ENCODE peak calls at places on chromosomes 13 and 19, in five cellular contexts. One of them, this sample, is unnamed.

GRCh38 chr13:113828282-113828825 is 35.5 kb downstream of the GAS6 start:
- DNase-seq in esophagus muscularis mucosa: no peak
- DNase-seq in naive thymus-derived CD8-positive, alpha-beta T cell: no peak
- DNase-seq in HFFc6: no peak
- DNase-seq in activated naive CD4-positive, alpha-beta T cell: no peak
- DNase-seq in this sample: no peak

GRCh38 chr13:21733475-21734311 is 62.8 kb downstream of the FGF9 start:
- DNase-seq in esophagus muscularis mucosa: peak
- DNase-seq in naive thymus-derived CD8-positive, alpha-beta T cell: no peak
- DNase-seq in HFFc6: no peak
- DNase-seq in activated naive CD4-positive, alpha-beta T cell: no peak
- DNase-seq in this sample: no peak

GRCh38 chr19:518292-519231 is 11.3 kb downstream of the TPGS1 start:
- DNase-seq in esophagus muscularis mucosa: no peak
- DNase-seq in naive thymus-derived CD8-positive, alpha-beta T cell: peak
- DNase-seq in HFFc6: no peak
- DNase-seq in activated naive CD4-positive, alpha-beta T cell: peak
- DNase-seq in this sample: peak

GRCh38 chr19:18604820-18605159 is 1.8 kb downstream of the CRLF1 start:
- DNase-seq in esophagus muscularis mucosa: no peak
- DNase-seq in naive thymus-derived CD8-positive, alpha-beta T cell: no peak
- DNase-seq in HFFc6: no peak
- DNase-seq in activated naive CD4-positive, alpha-beta T cell: no peak
- DNase-seq in this sample: no peak

GRCh38 chr13:46948338-46948737 is 51.5 kb upstream of the HTR2A start:
- DNase-seq in esophagus muscularis mucosa: no peak
- DNase-seq in naive thymus-derived CD8-positive, alpha-beta T cell: no peak
- DNase-seq in HFFc6: no peak
- DNase-seq in activated naive CD4-positive, alpha-beta T cell: no peak
- DNase-seq in this sample: no peak

GRCh38 chr13:95456837-95457236 is 95.7 kb upstream of the CLDN10 start:
- DNase-seq in esophagus muscularis mucosa: no peak
- DNase-seq in naive thymus-derived CD8-positive, alpha-beta T cell: no peak
- DNase-seq in HFFc6: no peak
- DNase-seq in activated naive CD4-positive, alpha-beta T cell: no peak
- DNase-seq in this sample: no peak

GRCh38 chr19:29006057-29006735 is 206.8 kb downstream of the UQCRFS1 start:
- DNase-seq in esophagus muscularis mucosa: no peak
- DNase-seq in naive thymus-derived CD8-positive, alpha-beta T cell: no peak
- DNase-seq in HFFc6: peak
- DNase-seq in activated naive CD4-positive, alpha-beta T cell: no peak
- DNase-seq in this sample: no peak

GRCh38 chr19:18014197-18014596 is 6.2 kb downstream of the ARRDC2 start:
- DNase-seq in esophagus muscularis mucosa: no peak
- DNase-seq in naive thymus-derived CD8-positive, alpha-beta T cell: peak
- DNase-seq in HFFc6: no peak
- DNase-seq in activated naive CD4-positive, alpha-beta T cell: peak
- DNase-seq in this sample: no peak

GRCh38 chr13:90485441-90485840 is 862.0 kb upstream of the MIR17HG start:
- DNase-seq in esophagus muscularis mucosa: no peak
- DNase-seq in naive thymus-derived CD8-positive, alpha-beta T cell: no peak
- DNase-seq in HFFc6: peak
- DNase-seq in activated naive CD4-positive, alpha-beta T cell: no peak
- DNase-seq in this sample: no peak

GRCh38 chr19:5591476-5591875 is 23.7 kb upstream of the TINCR start:
- DNase-seq in esophagus muscularis mucosa: no peak
- DNase-seq in naive thymus-derived CD8-positive, alpha-beta T cell: no peak
- DNase-seq in HFFc6: no peak
- DNase-seq in activated naive CD4-positive, alpha-beta T cell: no peak
- DNase-seq in this sample: no peak

This sample was measured in activated CD4-positive, CD25-positive, alpha-beta regulatory T cell.